ENCODE peak calls at places on chromosomes 4 and X, in nine cellular contexts. A is IMR-90, G is astrocyte, O is H9, F is PC-9, W is MM.1S, P is mammary epithelial cell, K is HCT116, B is PC-3. T is an unnamed sample.

GRCh38 chr4:107531927-107532326 is 188.1 kb downstream of the PAPSS1 start:
- DNase-seq in K (no peak), O (no peak), W (no peak), A (no peak), B (no peak), P (no peak), G (no peak), F (no peak), T (no peak)

GRCh38 chrX:153863251-153863991 is 22.6 kb downstream of the L1CAM start:
- DNase-seq in A (no peak), F (no peak), P (no peak), G (no peak), W (no peak), O (peak; percentile 26), B (no peak), K (no peak), T (no peak)

GRCh38 chr4:87035881-87036509 is 101.2 kb downstream of the AFF1 start:
- DNase-seq in P (no peak), F (no peak), B (no peak), W (no peak), O (no peak), K (no peak), G (no peak), A (no peak), T (no peak)

GRCh38 chrX:154372612-154373022 is 1.8 kb downstream of the FLNA start:
- DNase-seq in B (no peak), F (no peak), K (no peak), O (no peak), A (peak; percentile 65), G (peak; percentile 51), P (no peak), W (no peak), T (no peak)

GRCh38 chr4:143089291-143089690 is 95.4 kb upstream of the USP38 start:
- DNase-seq in K (no peak), P (no peak), O (peak; percentile 31), B (no peak), A (no peak), G (peak; percentile 3), F (no peak), W (no peak), T (peak; percentile 3)

GRCh38 chr4:24080871-24081270 is 191.0 kb upstream of the PPARGC1A start:
- DNase-seq in W (no peak), B (no peak), G (no peak), A (no peak), K (no peak), P (no peak), F (no peak), O (no peak), T (no peak)

GRCh38 chr4:6331018-6331417 is 61.4 kb downstream of the WFS1 start:
- DNase-seq in P (no peak), W (peak; percentile 47), G (no peak), A (peak; percentile 20), B (peak; percentile 47), O (peak; percentile 60), F (no peak), K (no peak), T (no peak)

GRCh38 chr4:148239406-148239805 is 202.8 kb downstream of the NR3C2 start:
- DNase-seq in O (no peak), K (no peak), W (no peak), B (no peak), A (no peak), G (no peak), P (no peak), F (no peak), T (no peak)

GRCh38 chr4:77006753-77007355 is 57.3 kb downstream of the SEPTIN11 start:
- DNase-seq in O (no peak), K (no peak), W (no peak), B (no peak), G (no peak), A (no peak), F (no peak), P (no peak), T (no peak)

GRCh38 chrX:135411893-135412292 is 9.9 kb upstream of the SMIM10L2A start:
- DNase-seq in B (peak; percentile 61), F (no peak), G (no peak), P (peak; percentile 44), K (no peak), A (peak; percentile 59), W (no peak), O (no peak), T (no peak)

GRCh38 chr4:154982187-154983047 is 201.3 kb downstream of the RBM46 start:
- DNase-seq in G (peak; percentile 16), B (peak; percentile 69), K (peak; percentile 58), A (peak; percentile 48), W (peak; percentile 55), F (peak; percentile 43), O (peak; percentile 79), P (peak; percentile 44), T (peak; percentile 81)

GRCh38 chrX:47191331-47191730 is 2.3 kb upstream of the UBA1 start:
- DNase-seq in A (no peak), B (peak; percentile 44), F (peak; percentile 11), G (no peak), K (peak; percentile 13), O (no peak), P (peak; percentile 66), W (peak; percentile 55), T (peak; percentile 58)

GRCh38 chrX:40734956-40735317 is 405 bp downstream of the MED14 start:
- DNase-seq in G (no peak), O (no peak), F (no peak), B (no peak), P (no peak), W (peak; percentile 18), K (no peak), A (no peak), T (no peak)
- H3K27ac ChIP-seq in G (peak overlapping the region; percentile 99), O (no peak overlapping the region), F (no peak overlapping the region), B (peak overlapping the region; percentile 91), P (peak overlapping the region; percentile 18), W (peak overlapping the region; percentile 90), K (peak overlapping the region; percentile 76), A (peak overlapping the region; percentile 98), T (peak overlapping the region; percentile 94)

GRCh38 chr4:20381005-20381404 is 129.3 kb downstream of the SLIT2 start:
- DNase-seq in B (no peak), W (no peak), P (no peak), G (no peak), K (no peak), A (no peak), F (no peak), O (no peak), T (no peak)
- H4K20me1 ChIP-seq in B (no peaks in the 10 kb centered on the region), W (no peaks in the 10 kb centered on the region), P (no peaks in the 10 kb centered on the region), G (no peaks in the 10 kb centered on the region), K (no peaks in the 10 kb centered on the region), A (no peaks in the 10 kb centered on the region), F (no peaks in the 10 kb centered on the region), O (no peaks in the 10 kb centered on the region), T (no peaks in the 10 kb centered on the region)

GRCh38 chr4:163195247-163195765 is 28.6 kb upstream of the NAF1 start:
- DNase-seq in W (no peak), B (no peak), P (no peak), O (no peak), F (no peak), G (no peak), K (no peak), A (no peak), T (no peak)
- H3K27ac ChIP-seq in W (no peak overlapping the region), B (no peak overlapping the region), P (no peak overlapping the region), O (no peak overlapping the region), F (no peak overlapping the region), G (no peak overlapping the region), K (no peak overlapping the region), A (no peak overlapping the region), T (no peak overlapping the region)

GRCh38 chr4:139532951-139533350 is 23.1 kb downstream of the SETD7 start:
- DNase-seq in K (no peak), W (no peak), G (no peak), B (no peak), P (no peak), O (no peak), A (peak; percentile 25), F (no peak), T (no peak)

GRCh38 chr4:139534287-139534950 is 21.6 kb downstream of the SETD7 start:
- DNase-seq in A (no peak), O (no peak), F (no peak), W (no peak), P (no peak), K (no peak), G (no peak), B (no peak), T (no peak)

GRCh38 chr4:139537292-139537691 is 18.7 kb downstream of the SETD7 start:
- DNase-seq in G (no peak), O (no peak), W (no peak), K (no peak), F (no peak), P (no peak), A (no peak), B (no peak), T (no peak)

GRCh38 chr4:139535228-139535851 is 20.7 kb downstream of the SETD7 start:
- DNase-seq in F (no peak), W (no peak), B (no peak), K (no peak), A (no peak), P (no peak), O (no peak), G (no peak), T (no peak)

GRCh38 chr4:139535852-139536234 is 20.2 kb downstream of the SETD7 start:
- DNase-seq in P (no peak), B (no peak), K (no peak), G (no peak), A (no peak), W (no peak), O (no peak), F (no peak), T (no peak)
- H4K20me1 ChIP-seq in P (no peaks in the 10 kb centered on the region), B (no peaks in the 10 kb centered on the region), K (no peaks in the 10 kb centered on the region), G (peaks cover 48% of the 10 kb centered on the region), A (peaks cover 15% of the 10 kb centered on the region), W (no peaks in the 10 kb centered on the region), O (no peaks in the 10 kb centered on the region), F (no peaks in the 10 kb centered on the region), T (no peaks in the 10 kb centered on the region)

GRCh38 chr4:109589605-109590004 is 29.6 kb downstream of the MCUB start:
- DNase-seq in K (no peak), O (no peak), W (no peak), P (no peak), G (no peak), F (no peak), B (no peak), A (peak; percentile 2), T (no peak)
- H3K27ac ChIP-seq in K (no peak overlapping the region), O (no peak overlapping the region), W (no peak overlapping the region), P (no peak overlapping the region), G (no peak overlapping the region), F (no peak overlapping the region), B (no peak overlapping the region), A (no peak overlapping the region), T (no peak overlapping the region)

DNA sequence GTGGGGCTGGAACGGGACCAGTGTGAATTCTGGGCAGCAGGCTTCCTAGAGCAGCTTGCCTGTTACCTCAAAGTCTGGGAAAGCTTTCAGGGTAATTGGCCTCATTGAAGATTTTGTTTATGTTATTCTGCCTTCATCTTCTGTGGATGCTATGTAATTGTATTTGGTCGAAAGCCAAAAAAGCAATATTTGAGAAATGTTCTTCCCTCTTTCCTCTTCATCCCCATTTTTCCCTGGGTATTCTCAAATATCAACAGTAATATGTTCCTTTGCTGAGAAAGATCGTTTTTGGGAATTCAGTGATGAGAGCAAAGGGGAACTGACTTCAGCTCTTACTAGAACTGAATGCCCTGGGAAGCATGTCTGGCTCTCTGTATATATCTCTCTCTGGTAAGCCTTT is 13.0 kb downstream of the TMEM131L start:
- DNase-seq in W (no peak), G (no peak), K (no peak), A (no peak), O (no peak), P (no peak), B (no peak), F (no peak), T (no peak)
- H4K20me1 ChIP-seq in W (no peaks in the 10 kb centered on the region), G (peaks cover 2% of the 10 kb centered on the region), K (no peaks in the 10 kb centered on the region), A (no peaks in the 10 kb centered on the region), O (no peaks in the 10 kb centered on the region), P (no peaks in the 10 kb centered on the region), B (no peaks in the 10 kb centered on the region), F (no peaks in the 10 kb centered on the region), T (no peaks in the 10 kb centered on the region)